ENCODE peak calls at places on chromosomes 2 and 18, in six cellular contexts. One of them, this sample, is unnamed.

GRCh38 chr2:128091691-128092050 is 671 bp downstream of the UGGT1 start:
- DNase-seq in IMR-90: peak
- DNase-seq in adrenal gland: no peak
- DNase-seq in Peyer's patch: no peak
- DNase-seq in breast epithelium: no peak
- DNase-seq in heart left ventricle: no peak
- DNase-seq in this sample: no peak

GRCh38 chr2:118202707-118203303 is 114.5 kb downstream of the INSIG2 start:
- DNase-seq in IMR-90: peak
- DNase-seq in adrenal gland: peak
- DNase-seq in Peyer's patch: peak
- DNase-seq in breast epithelium: no peak
- DNase-seq in heart left ventricle: no peak
- DNase-seq in this sample: no peak

GRCh38 chr2:54556659-54557121 is 100.6 kb downstream of the SPTBN1 start:
- DNase-seq in IMR-90: peak
- DNase-seq in adrenal gland: no peak
- DNase-seq in Peyer's patch: no peak
- DNase-seq in breast epithelium: no peak
- DNase-seq in heart left ventricle: no peak
- DNase-seq in this sample: no peak

GRCh38 chr2:240433973-240434727 is 1.3 kb upstream of the GPC1 start:
- DNase-seq in IMR-90: peak
- DNase-seq in adrenal gland: peak
- DNase-seq in Peyer's patch: no peak
- DNase-seq in breast epithelium: peak
- DNase-seq in heart left ventricle: peak
- DNase-seq in this sample: no peak

GRCh38 chr2:196238836-196239380 is 67.5 kb upstream of the STK17B start:
- DNase-seq in IMR-90: peak
- DNase-seq in adrenal gland: no peak
- DNase-seq in Peyer's patch: no peak
- DNase-seq in breast epithelium: no peak
- DNase-seq in heart left ventricle: no peak
- DNase-seq in this sample: no peak

GRCh38 chr2:8648441-8648840 is 33.4 kb upstream of the ID2 start:
- DNase-seq in IMR-90: no peak
- DNase-seq in adrenal gland: no peak
- DNase-seq in Peyer's patch: no peak
- DNase-seq in breast epithelium: peak
- DNase-seq in heart left ventricle: no peak
- DNase-seq in this sample: no peak

GRCh38 chr18:46418657-46419260 is 238.3 kb downstream of the LOXHD1 start:
- DNase-seq in IMR-90: no peak
- DNase-seq in adrenal gland: peak
- DNase-seq in Peyer's patch: no peak
- DNase-seq in breast epithelium: no peak
- DNase-seq in heart left ventricle: peak
- DNase-seq in this sample: no peak

GRCh38 chr2:39488450-39488849 is 51.4 kb upstream of the MAP4K3 start:
- DNase-seq in IMR-90: peak
- DNase-seq in adrenal gland: peak
- DNase-seq in Peyer's patch: peak
- DNase-seq in breast epithelium: no peak
- DNase-seq in heart left ventricle: no peak
- DNase-seq in this sample: no peak

GRCh38 chr18:42425025-42425424 is 470.0 kb downstream of the PIK3C3 start:
- DNase-seq in IMR-90: no peak
- DNase-seq in adrenal gland: no peak
- DNase-seq in Peyer's patch: no peak
- DNase-seq in breast epithelium: no peak
- DNase-seq in heart left ventricle: no peak
- DNase-seq in this sample: no peak

GRCh38 chr18:46406539-46406932 is 250.5 kb downstream of the LOXHD1 start:
- DNase-seq in IMR-90: no peak
- DNase-seq in adrenal gland: no peak
- DNase-seq in Peyer's patch: no peak
- DNase-seq in breast epithelium: no peak
- DNase-seq in heart left ventricle: no peak
- DNase-seq in this sample: peak

GRCh38 chr2:208189782-208190181 is at the start of gene C2orf80:
- DNase-seq in IMR-90: no peak
- DNase-seq in adrenal gland: no peak
- DNase-seq in Peyer's patch: no peak
- DNase-seq in breast epithelium: no peak
- DNase-seq in heart left ventricle: no peak
- DNase-seq in this sample: no peak

GRCh38 chr2:37711308-37711731 is 39.9 kb upstream of the CDC42EP3 start:
- DNase-seq in IMR-90: peak
- DNase-seq in adrenal gland: no peak
- DNase-seq in Peyer's patch: peak
- DNase-seq in breast epithelium: no peak
- DNase-seq in heart left ventricle: no peak
- DNase-seq in this sample: peak

GRCh38 chr2:69095246-69095645 is 82.3 kb downstream of the ANTXR1 start:
- DNase-seq in IMR-90: peak
- DNase-seq in adrenal gland: no peak
- DNase-seq in Peyer's patch: no peak
- DNase-seq in breast epithelium: no peak
- DNase-seq in heart left ventricle: no peak
- DNase-seq in this sample: no peak

GRCh38 chr2:12173271-12173942 is 427.0 kb downstream of the LPIN1 start:
- DNase-seq in IMR-90: peak
- DNase-seq in adrenal gland: no peak
- DNase-seq in Peyer's patch: no peak
- DNase-seq in breast epithelium: no peak
- DNase-seq in heart left ventricle: no peak
- DNase-seq in this sample: no peak

GRCh38 chr2:32741575-32741974 is 113.7 kb downstream of the TTC27 start:
- DNase-seq in IMR-90: no peak
- DNase-seq in adrenal gland: no peak
- DNase-seq in Peyer's patch: no peak
- DNase-seq in breast epithelium: no peak
- DNase-seq in heart left ventricle: no peak
- DNase-seq in this sample: no peak

GRCh38 chr2:70668432-70668831 is 99.6 kb downstream of the ADD2 start:
- DNase-seq in IMR-90: no peak
- DNase-seq in adrenal gland: no peak
- DNase-seq in Peyer's patch: no peak
- DNase-seq in breast epithelium: no peak
- DNase-seq in heart left ventricle: no peak
- DNase-seq in this sample: no peak

GRCh38 chr2:62265116-62265515 is 69.2 kb downstream of the B3GNT2 start:
- DNase-seq in IMR-90: no peak
- DNase-seq in adrenal gland: peak
- DNase-seq in Peyer's patch: no peak
- DNase-seq in breast epithelium: no peak
- DNase-seq in heart left ventricle: no peak
- DNase-seq in this sample: peak

GRCh38 chr2:191857406-191857805 is 10.5 kb upstream of the CAVIN2 start:
- DNase-seq in IMR-90: peak
- DNase-seq in adrenal gland: no peak
- DNase-seq in Peyer's patch: no peak
- DNase-seq in breast epithelium: no peak
- DNase-seq in heart left ventricle: no peak
- DNase-seq in this sample: no peak

GRCh38 chr2:187936228-187936627 is 355.4 kb upstream of the GULP1 start:
- DNase-seq in IMR-90: no peak
- DNase-seq in adrenal gland: no peak
- DNase-seq in Peyer's patch: no peak
- DNase-seq in breast epithelium: no peak
- DNase-seq in heart left ventricle: no peak
- DNase-seq in this sample: no peak

GRCh38 chr2:239289545-239289944 is 111.3 kb downstream of the HDAC4 start:
- DNase-seq in IMR-90: no peak
- DNase-seq in adrenal gland: no peak
- DNase-seq in Peyer's patch: no peak
- DNase-seq in breast epithelium: no peak
- DNase-seq in heart left ventricle: no peak
- DNase-seq in this sample: no peak

GRCh38 chr2:127810156-127810636 is 775 bp downstream of the WDR33 start:
- DNase-seq in IMR-90: peak
- DNase-seq in adrenal gland: no peak
- DNase-seq in Peyer's patch: no peak
- DNase-seq in breast epithelium: no peak
- DNase-seq in heart left ventricle: no peak
- DNase-seq in this sample: peak

GRCh38 chr18:73897517-73897916 is 250.1 kb downstream of the FBXO15 start:
- DNase-seq in IMR-90: no peak
- DNase-seq in adrenal gland: no peak
- DNase-seq in Peyer's patch: no peak
- DNase-seq in breast epithelium: no peak
- DNase-seq in heart left ventricle: no peak
- DNase-seq in this sample: no peak

DNA sequence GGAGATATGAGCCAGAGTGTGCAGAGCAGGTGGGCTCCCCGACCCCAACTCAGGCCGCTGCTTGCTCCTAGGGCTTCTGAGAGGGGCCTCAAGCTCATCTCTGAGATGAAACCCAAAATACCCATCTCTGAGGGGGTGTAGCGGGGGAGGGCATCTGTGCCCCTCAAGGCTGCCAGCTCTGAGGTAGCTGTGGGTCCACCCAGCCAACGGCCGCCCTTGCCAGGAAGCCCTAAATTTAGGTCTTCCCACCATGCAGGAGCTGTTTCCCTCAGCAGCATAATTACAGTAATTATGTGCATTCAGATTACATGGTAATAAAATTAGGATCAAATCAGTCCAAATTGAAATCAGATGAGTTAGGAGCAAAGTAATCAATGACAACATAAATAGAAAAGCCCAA is 97.8 kb upstream of the MCFD2 start:
- DNase-seq in IMR-90: no peak
- DNase-seq in adrenal gland: no peak
- DNase-seq in Peyer's patch: no peak
- DNase-seq in breast epithelium: no peak
- DNase-seq in heart left ventricle: no peak
- DNase-seq in this sample: no peak
- H3K27ac ChIP-seq in IMR-90: no peak
- H3K27ac ChIP-seq in adrenal gland: peak
- H3K27ac ChIP-seq in Peyer's patch: no peak
- H3K27ac ChIP-seq in breast epithelium: no peak
- H3K27ac ChIP-seq in heart left ventricle: no peak
- H3K27ac ChIP-seq in this sample: no peak

DNA sequence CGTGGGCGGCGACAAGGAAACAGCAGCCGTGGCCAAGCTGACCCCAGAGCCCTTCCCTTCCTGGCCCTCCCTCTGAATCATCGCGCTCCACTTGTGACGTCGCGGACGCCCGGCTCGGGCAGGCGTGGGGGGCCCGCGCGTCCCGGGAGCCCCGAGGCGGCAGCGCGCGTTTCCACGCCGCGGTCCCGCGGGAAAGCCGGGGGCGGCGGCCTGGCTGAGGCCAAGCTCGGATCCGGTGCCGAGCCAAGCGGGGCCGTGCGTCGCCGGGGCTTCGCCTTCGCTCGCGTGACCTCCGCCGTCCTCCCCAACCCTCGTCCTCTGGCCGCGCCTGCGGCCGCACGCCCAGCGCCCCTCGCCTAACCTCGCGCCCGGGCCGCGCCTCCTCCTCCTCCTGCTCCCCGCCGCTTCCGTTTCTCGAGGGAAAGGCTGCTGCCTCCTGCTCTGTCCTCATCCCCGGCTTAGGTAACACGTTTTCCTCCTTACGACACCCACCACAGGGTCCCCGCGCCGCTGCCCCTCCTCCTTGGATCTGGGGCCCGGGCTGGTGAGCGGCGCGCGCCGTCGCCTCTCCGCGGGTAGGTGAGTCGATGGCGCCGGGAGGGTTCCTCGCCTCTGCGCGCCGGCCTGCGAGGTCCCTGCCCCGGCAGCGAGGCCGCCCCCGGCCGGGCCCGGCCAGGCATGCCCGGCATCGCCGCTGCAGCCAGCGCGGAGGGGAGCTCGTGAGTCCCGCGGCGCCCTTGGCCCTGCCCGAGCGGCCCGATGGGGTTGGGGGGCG is at the start of gene INPP1:
- DNase-seq in IMR-90: peak
- DNase-seq in adrenal gland: peak
- DNase-seq in Peyer's patch: peak
- DNase-seq in breast epithelium: peak
- DNase-seq in heart left ventricle: peak
- DNase-seq in this sample: peak
- TF ChIP-seq POLR2A in IMR-90: peak
- TF ChIP-seq POLR2A in adrenal gland: peak
- TF ChIP-seq POLR2A in Peyer's patch: peak
- TF ChIP-seq POLR2A in breast epithelium: no peak
- TF ChIP-seq POLR2A in heart left ventricle: no peak
- TF ChIP-seq POLR2A in this sample: no peak

DNA sequence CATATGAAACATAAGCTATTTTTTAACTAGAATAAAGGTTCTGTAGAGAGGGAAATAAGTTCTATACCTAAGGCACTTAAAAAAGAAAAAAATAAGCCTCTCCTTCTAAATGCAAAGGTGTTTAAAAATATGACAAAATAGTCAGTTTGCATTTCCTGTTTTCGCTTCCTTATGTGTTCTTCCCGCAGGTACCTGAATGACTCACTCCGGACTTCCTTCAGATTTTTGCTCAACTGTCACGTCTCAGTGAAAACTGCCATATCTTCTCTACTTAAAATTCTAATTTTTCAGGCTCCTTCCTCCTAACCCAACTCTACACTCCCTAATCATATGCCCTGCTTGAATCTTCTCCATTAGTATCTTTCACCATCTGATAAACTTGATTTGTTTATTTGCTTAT is 1333.1 kb downstream of the LRP1B start:
- DNase-seq in IMR-90: no peak
- DNase-seq in adrenal gland: no peak
- DNase-seq in Peyer's patch: no peak
- DNase-seq in breast epithelium: no peak
- DNase-seq in heart left ventricle: no peak
- DNase-seq in this sample: no peak
- H3K27ac ChIP-seq in IMR-90: no peak
- H3K27ac ChIP-seq in adrenal gland: no peak
- H3K27ac ChIP-seq in Peyer's patch: no peak
- H3K27ac ChIP-seq in breast epithelium: no peak
- H3K27ac ChIP-seq in heart left ventricle: no peak
- H3K27ac ChIP-seq in this sample: no peak

DNA sequence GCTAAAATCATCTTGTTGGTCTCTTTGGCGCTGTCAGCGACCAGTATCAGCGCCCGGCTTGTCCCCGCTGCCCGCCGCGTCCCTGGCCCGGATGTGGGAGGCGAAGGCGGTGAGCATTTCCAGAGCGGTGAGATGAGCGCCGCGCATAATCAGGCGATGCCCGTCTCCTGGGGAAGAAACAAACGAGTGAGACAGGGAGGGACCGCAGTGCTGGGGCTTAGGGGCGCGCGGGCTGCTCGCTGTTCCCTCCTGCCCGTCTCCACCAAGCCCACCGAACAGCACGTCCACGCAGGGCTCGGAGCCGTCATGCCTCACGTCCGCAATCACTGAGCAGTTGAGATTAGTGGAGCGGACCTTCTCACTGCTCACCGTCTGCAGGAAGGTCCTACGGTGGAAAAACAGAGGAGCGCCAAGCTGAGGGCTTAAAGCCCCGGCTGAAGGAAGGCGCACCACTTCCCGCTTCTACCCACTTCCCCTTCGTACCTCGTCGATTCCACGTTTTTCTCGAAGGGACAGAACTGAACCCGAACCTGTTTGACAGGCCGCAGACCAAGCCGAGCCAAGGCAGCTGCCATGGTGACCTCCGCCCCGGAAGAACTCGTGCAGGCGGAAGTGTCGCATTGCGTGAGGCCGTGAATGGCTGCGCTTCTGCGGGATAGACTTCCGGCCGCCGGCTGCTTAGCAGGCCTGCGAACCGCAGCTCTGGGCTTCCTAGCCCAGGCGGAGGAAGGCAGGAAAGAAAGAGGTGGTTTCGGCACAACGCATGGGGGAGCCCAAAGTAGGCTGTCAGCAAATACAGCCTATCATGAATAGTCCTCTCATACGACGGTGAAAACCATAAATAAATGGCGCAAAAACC is at the start of gene MRPL53:
- DNase-seq in IMR-90: peak
- DNase-seq in adrenal gland: peak
- DNase-seq in Peyer's patch: peak
- DNase-seq in breast epithelium: peak
- DNase-seq in heart left ventricle: peak
- DNase-seq in this sample: peak
- TF ChIP-seq POLR2A in IMR-90: no peak
- TF ChIP-seq POLR2A in adrenal gland: peak
- TF ChIP-seq POLR2A in Peyer's patch: peak
- TF ChIP-seq POLR2A in breast epithelium: peak
- TF ChIP-seq POLR2A in heart left ventricle: no peak
- TF ChIP-seq POLR2A in this sample: no peak